ENCODE peak calls at places on chromosomes 11 and 22, in ten cellular contexts. One of them, this sample, is unnamed.
A peak's percentile ranks its signal among the peaks of the same experiment; 100 is the strongest.

GRCh38 chr11:14374922-14375630 is 16.1 kb upstream of the RRAS2 start:
- DNase-seq in A549: no peak
- DNase-seq in heart right ventricle: no peak
- DNase-seq in HepG2: no peak
- DNase-seq in upper lobe of right lung: no peak
- DNase-seq in transverse colon: no peak
- DNase-seq in GM12878: no peak
- DNase-seq in gastrocnemius medialis: no peak
- DNase-seq in cardiac muscle cell: no peak
- DNase-seq in left ventricle myocardium inferior: no peak
- DNase-seq in this sample: no peak

GRCh38 chr22:17486313-17486712 is 77.0 kb upstream of the SLC25A18 start:
- DNase-seq in A549: no peak
- DNase-seq in heart right ventricle: no peak
- DNase-seq in HepG2: peak; percentile 8
- DNase-seq in upper lobe of right lung: no peak
- DNase-seq in transverse colon: no peak
- DNase-seq in GM12878: no peak
- DNase-seq in gastrocnemius medialis: peak; percentile 13
- DNase-seq in cardiac muscle cell: no peak
- DNase-seq in left ventricle myocardium inferior: no peak
- DNase-seq in this sample: no peak

GRCh38 chr11:105790841-105791240 is 181.0 kb downstream of the GRIA4 start:
- DNase-seq in A549: no peak
- DNase-seq in heart right ventricle: no peak
- DNase-seq in HepG2: no peak
- DNase-seq in upper lobe of right lung: no peak
- DNase-seq in transverse colon: no peak
- DNase-seq in GM12878: no peak
- DNase-seq in gastrocnemius medialis: no peak
- DNase-seq in cardiac muscle cell: no peak
- DNase-seq in left ventricle myocardium inferior: no peak
- DNase-seq in this sample: no peak

GRCh38 chr22:46335201-46336118 is at the start of gene TRMU:
- DNase-seq in A549: peak; percentile 85
- DNase-seq in heart right ventricle: peak; percentile 82
- DNase-seq in HepG2: peak; percentile 71
- DNase-seq in upper lobe of right lung: peak; percentile 94
- DNase-seq in transverse colon: peak; percentile 88
- DNase-seq in GM12878: peak; percentile 56
- DNase-seq in gastrocnemius medialis: peak; percentile 70
- DNase-seq in cardiac muscle cell: peak; percentile 92
- DNase-seq in left ventricle myocardium inferior: peak; percentile 90
- DNase-seq in this sample: peak; percentile 89

GRCh38 chr11:27627979-27628378 is 72.3 kb downstream of the BDNF start:
- DNase-seq in A549: no peak
- DNase-seq in heart right ventricle: no peak
- DNase-seq in HepG2: no peak
- DNase-seq in upper lobe of right lung: no peak
- DNase-seq in transverse colon: no peak
- DNase-seq in GM12878: no peak
- DNase-seq in gastrocnemius medialis: no peak
- DNase-seq in cardiac muscle cell: no peak
- DNase-seq in left ventricle myocardium inferior: no peak
- DNase-seq in this sample: no peak

GRCh38 chr11:1006762-1007161 is 29.8 kb downstream of the MUC6 start:
- DNase-seq in A549: no peak
- DNase-seq in heart right ventricle: no peak
- DNase-seq in HepG2: no peak
- DNase-seq in upper lobe of right lung: no peak
- DNase-seq in transverse colon: no peak
- DNase-seq in GM12878: no peak
- DNase-seq in gastrocnemius medialis: no peak
- DNase-seq in cardiac muscle cell: no peak
- DNase-seq in left ventricle myocardium inferior: no peak
- DNase-seq in this sample: no peak

GRCh38 chr11:35304900-35305299 is 114.5 kb downstream of the SLC1A2 start:
- DNase-seq in A549: no peak
- DNase-seq in heart right ventricle: no peak
- DNase-seq in HepG2: no peak
- DNase-seq in upper lobe of right lung: no peak
- DNase-seq in transverse colon: no peak
- DNase-seq in GM12878: no peak
- DNase-seq in gastrocnemius medialis: no peak
- DNase-seq in cardiac muscle cell: no peak
- DNase-seq in left ventricle myocardium inferior: no peak
- DNase-seq in this sample: no peak

GRCh38 chr22:42930810-42931420 is 73.8 kb upstream of the ARFGAP3 start:
- DNase-seq in A549: no peak
- DNase-seq in heart right ventricle: peak; percentile 57
- DNase-seq in HepG2: peak; percentile 53
- DNase-seq in upper lobe of right lung: peak; percentile 62
- DNase-seq in transverse colon: no peak
- DNase-seq in GM12878: no peak
- DNase-seq in gastrocnemius medialis: no peak
- DNase-seq in cardiac muscle cell: no peak
- DNase-seq in left ventricle myocardium inferior: peak; percentile 63
- DNase-seq in this sample: no peak

GRCh38 chr22:29782061-29782845 is 15.1 kb downstream of the UQCR10 start:
- DNase-seq in A549: no peak
- DNase-seq in heart right ventricle: peak; percentile 74
- DNase-seq in HepG2: peak; percentile 50
- DNase-seq in upper lobe of right lung: peak; percentile 66
- DNase-seq in transverse colon: peak; percentile 74
- DNase-seq in GM12878: no peak
- DNase-seq in gastrocnemius medialis: peak; percentile 68
- DNase-seq in cardiac muscle cell: peak; percentile 37
- DNase-seq in left ventricle myocardium inferior: peak; percentile 72
- DNase-seq in this sample: no peak

GRCh38 chr22:47776329-47776728 is 1013.9 kb downstream of the TBC1D22A start:
- DNase-seq in A549: no peak
- DNase-seq in heart right ventricle: no peak
- DNase-seq in HepG2: no peak
- DNase-seq in upper lobe of right lung: no peak
- DNase-seq in transverse colon: no peak
- DNase-seq in GM12878: no peak
- DNase-seq in gastrocnemius medialis: no peak
- DNase-seq in cardiac muscle cell: no peak
- DNase-seq in left ventricle myocardium inferior: no peak
- DNase-seq in this sample: no peak
- TF ChIP-seq CTCF in A549: no peak
- TF ChIP-seq CTCF in heart right ventricle: no peak
- TF ChIP-seq CTCF in HepG2: peak; percentile 49
- TF ChIP-seq CTCF in upper lobe of right lung: no peak
- TF ChIP-seq CTCF in transverse colon: no peak
- TF ChIP-seq CTCF in GM12878: no peak
- TF ChIP-seq CTCF in gastrocnemius medialis: no peak
- TF ChIP-seq CTCF in cardiac muscle cell: no peak
- TF ChIP-seq CTCF in left ventricle myocardium inferior: no peak
- TF ChIP-seq CTCF in this sample: no peak

GRCh38 chr11:22634897-22635629 is 9.4 kb upstream of the FANCF start:
- DNase-seq in A549: no peak
- DNase-seq in heart right ventricle: no peak
- DNase-seq in HepG2: peak; percentile 96
- DNase-seq in upper lobe of right lung: no peak
- DNase-seq in transverse colon: no peak
- DNase-seq in GM12878: no peak
- DNase-seq in gastrocnemius medialis: no peak
- DNase-seq in cardiac muscle cell: peak; percentile 48
- DNase-seq in left ventricle myocardium inferior: no peak
- DNase-seq in this sample: no peak
- H3K4me1 ChIP-seq in A549: no peaks in the 10 kb centered on the region
- H3K4me1 ChIP-seq in heart right ventricle: no peaks in the 10 kb centered on the region
- H3K4me1 ChIP-seq in HepG2: peaks cover 34% of the 10 kb centered on the region
- H3K4me1 ChIP-seq in upper lobe of right lung: no peaks in the 10 kb centered on the region
- H3K4me1 ChIP-seq in transverse colon: peaks cover 6% of the 10 kb centered on the region
- H3K4me1 ChIP-seq in GM12878: no peaks in the 10 kb centered on the region
- H3K4me1 ChIP-seq in gastrocnemius medialis: no peaks in the 10 kb centered on the region
- H3K4me1 ChIP-seq in cardiac muscle cell: no peaks in the 10 kb centered on the region
- H3K4me1 ChIP-seq in left ventricle myocardium inferior: peaks cover 5% of the 10 kb centered on the region
- H3K4me1 ChIP-seq in this sample: no peaks in the 10 kb centered on the region

DNA sequence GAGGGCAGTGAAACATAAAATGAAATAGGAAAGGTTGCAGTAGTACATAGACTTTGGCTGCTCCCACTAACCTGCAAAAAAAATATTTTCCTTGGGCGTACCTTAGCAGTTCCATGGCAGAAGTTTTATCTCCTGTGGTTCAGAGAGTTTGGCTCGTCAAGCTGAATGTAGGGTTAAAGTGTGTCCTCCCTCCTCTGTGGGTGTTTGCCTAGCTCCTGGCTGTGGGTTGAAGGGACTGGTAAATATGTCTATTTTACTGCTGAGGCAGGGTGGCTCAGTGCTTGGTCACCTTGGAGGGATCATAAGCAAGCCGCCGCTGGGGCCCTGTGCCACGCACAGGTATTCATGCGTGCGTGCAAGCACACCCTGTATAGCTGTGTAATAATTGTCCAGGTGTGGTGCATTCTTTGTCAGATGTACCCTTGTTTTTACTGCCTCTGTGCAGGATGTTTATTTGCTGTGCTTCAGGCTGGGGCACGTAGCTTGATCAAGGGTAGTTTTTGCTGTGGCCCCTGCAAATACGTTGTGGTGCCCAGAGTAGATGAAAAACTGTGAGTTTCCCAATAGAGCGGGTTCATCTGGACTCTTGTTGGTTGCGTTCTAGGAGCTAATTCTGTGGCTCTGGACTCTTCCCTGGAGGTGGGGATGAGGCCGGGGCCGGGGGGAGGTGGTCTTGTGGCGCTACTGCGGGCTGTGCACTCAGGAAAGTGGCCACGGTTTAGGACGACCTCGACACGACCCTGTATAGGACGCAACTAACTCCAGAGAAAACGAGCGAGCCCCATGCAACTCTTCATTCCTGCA is 734 bp upstream of the SORL1 start:
- DNase-seq in A549: no peak
- DNase-seq in heart right ventricle: no peak
- DNase-seq in HepG2: peak; percentile 43
- DNase-seq in upper lobe of right lung: no peak
- DNase-seq in transverse colon: peak; percentile 90
- DNase-seq in GM12878: no peak
- DNase-seq in gastrocnemius medialis: no peak
- DNase-seq in cardiac muscle cell: no peak
- DNase-seq in left ventricle myocardium inferior: no peak
- DNase-seq in this sample: no peak
- H3K27ac ChIP-seq in A549: peak overlapping the region; percentile 73
- H3K27ac ChIP-seq in heart right ventricle: no peak overlapping the region
- H3K27ac ChIP-seq in HepG2: peak overlapping the region; percentile 61
- H3K27ac ChIP-seq in upper lobe of right lung: peak overlapping the region; percentile 68
- H3K27ac ChIP-seq in transverse colon: peak overlapping the region; percentile 88
- H3K27ac ChIP-seq in GM12878: peak overlapping the region; percentile 76
- H3K27ac ChIP-seq in gastrocnemius medialis: no peak overlapping the region
- H3K27ac ChIP-seq in cardiac muscle cell: no peak overlapping the region
- H3K27ac ChIP-seq in left ventricle myocardium inferior: peak overlapping the region; percentile 33
- H3K27ac ChIP-seq in this sample: peak overlapping the region; percentile 50

DNA sequence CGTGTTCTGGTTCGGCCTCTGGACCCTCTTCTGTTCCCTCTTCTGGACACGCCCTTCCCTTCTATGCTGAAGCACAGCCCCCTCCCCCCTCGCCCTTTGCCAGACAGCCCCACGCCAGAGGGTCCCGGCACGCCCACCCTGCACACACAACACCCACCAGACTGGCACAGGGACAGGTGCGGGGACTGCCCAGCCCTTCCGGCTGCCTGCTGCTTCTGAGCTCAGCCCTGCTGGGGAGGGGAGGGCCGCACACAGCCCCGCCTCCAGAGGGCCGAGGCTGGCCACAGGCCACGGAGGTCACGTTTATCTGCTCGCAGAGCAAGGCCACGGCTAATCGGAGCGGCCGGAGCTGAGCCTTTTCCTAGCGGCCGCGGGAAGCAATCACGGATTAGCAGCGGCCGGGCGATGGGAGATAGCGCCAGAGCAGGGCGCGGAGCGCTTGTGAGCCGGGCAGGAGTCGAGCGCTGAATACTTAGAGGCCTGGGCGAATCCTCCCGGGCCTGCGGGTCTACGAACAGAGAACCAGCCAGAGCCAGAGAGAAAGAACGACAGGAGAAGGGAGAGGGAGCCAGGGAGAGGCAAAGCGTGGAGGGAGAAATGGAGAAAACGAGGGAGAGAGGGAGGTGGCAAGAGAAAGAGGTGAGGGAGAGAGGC is 21.5 kb downstream of the OTUB1 start:
- DNase-seq in A549: peak; percentile 86
- DNase-seq in heart right ventricle: peak; percentile 72
- DNase-seq in HepG2: peak; percentile 89
- DNase-seq in upper lobe of right lung: peak; percentile 89
- DNase-seq in transverse colon: peak; percentile 65
- DNase-seq in GM12878: no peak
- DNase-seq in gastrocnemius medialis: peak; percentile 54
- DNase-seq in cardiac muscle cell: peak; percentile 63
- DNase-seq in left ventricle myocardium inferior: peak; percentile 84
- DNase-seq in this sample: peak; percentile 75
- TF ChIP-seq CTCF in A549: no peak
- TF ChIP-seq CTCF in heart right ventricle: peak; percentile 23
- TF ChIP-seq CTCF in HepG2: peak; percentile 59
- TF ChIP-seq CTCF in upper lobe of right lung: peak; percentile 34
- TF ChIP-seq CTCF in transverse colon: no peak
- TF ChIP-seq CTCF in GM12878: no peak
- TF ChIP-seq CTCF in gastrocnemius medialis: peak; percentile 27
- TF ChIP-seq CTCF in cardiac muscle cell: peak; percentile 34
- TF ChIP-seq CTCF in left ventricle myocardium inferior: peak; percentile 53
- TF ChIP-seq CTCF in this sample: peak; percentile 31

GRCh38 chr11:68816917-68817419 is 24.7 kb downstream of the CPT1A start:
- DNase-seq in A549: no peak
- DNase-seq in heart right ventricle: no peak
- DNase-seq in HepG2: no peak
- DNase-seq in upper lobe of right lung: no peak
- DNase-seq in transverse colon: no peak
- DNase-seq in GM12878: no peak
- DNase-seq in gastrocnemius medialis: no peak
- DNase-seq in cardiac muscle cell: no peak
- DNase-seq in left ventricle myocardium inferior: no peak
- DNase-seq in this sample: no peak
- H3K4me1 ChIP-seq in A549: no peaks in the 10 kb centered on the region
- H3K4me1 ChIP-seq in heart right ventricle: peaks cover 19% of the 10 kb centered on the region
- H3K4me1 ChIP-seq in HepG2: no peaks in the 10 kb centered on the region
- H3K4me1 ChIP-seq in upper lobe of right lung: no peaks in the 10 kb centered on the region
- H3K4me1 ChIP-seq in transverse colon: peaks cover 11% of the 10 kb centered on the region
- H3K4me1 ChIP-seq in GM12878: no peaks in the 10 kb centered on the region
- H3K4me1 ChIP-seq in gastrocnemius medialis: no peaks in the 10 kb centered on the region
- H3K4me1 ChIP-seq in cardiac muscle cell: no peaks in the 10 kb centered on the region
- H3K4me1 ChIP-seq in left ventricle myocardium inferior: peaks cover 43% of the 10 kb centered on the region
- H3K4me1 ChIP-seq in this sample: no peaks in the 10 kb centered on the region

DNA sequence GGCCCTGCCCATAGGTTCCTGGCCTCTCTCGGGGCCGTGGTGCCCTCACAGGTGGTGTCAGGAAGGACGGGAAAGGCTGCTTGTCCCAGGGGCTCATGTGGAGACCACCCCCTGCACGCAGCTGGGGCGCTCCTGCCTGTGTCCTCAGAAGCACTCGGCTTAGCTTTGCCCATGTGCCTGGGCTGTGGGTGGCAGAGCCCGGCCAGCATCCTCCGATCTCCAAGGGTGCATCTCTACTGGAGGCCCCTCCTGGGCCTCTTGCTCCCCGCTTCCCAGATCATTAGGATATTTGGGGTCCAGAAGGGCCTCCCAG is 8.9 kb upstream of the TSSC4 start:
- DNase-seq in A549: no peak
- DNase-seq in heart right ventricle: no peak
- DNase-seq in HepG2: no peak
- DNase-seq in upper lobe of right lung: no peak
- DNase-seq in transverse colon: no peak
- DNase-seq in GM12878: no peak
- DNase-seq in gastrocnemius medialis: no peak
- DNase-seq in cardiac muscle cell: no peak
- DNase-seq in left ventricle myocardium inferior: no peak
- DNase-seq in this sample: no peak
- H3K27ac ChIP-seq in A549: no peak overlapping the region
- H3K27ac ChIP-seq in heart right ventricle: peak overlapping the region; percentile 27
- H3K27ac ChIP-seq in HepG2: no peak overlapping the region
- H3K27ac ChIP-seq in upper lobe of right lung: no peak overlapping the region
- H3K27ac ChIP-seq in transverse colon: peak overlapping the region; percentile 93
- H3K27ac ChIP-seq in GM12878: no peak overlapping the region
- H3K27ac ChIP-seq in gastrocnemius medialis: peak overlapping the region; percentile 82
- H3K27ac ChIP-seq in cardiac muscle cell: no peak overlapping the region
- H3K27ac ChIP-seq in left ventricle myocardium inferior: peak overlapping the region; percentile 77
- H3K27ac ChIP-seq in this sample: peak overlapping the region; percentile 63